ENCODE peak calls at places on chromosomes 1 and 21, in five cellular contexts. F is Caco-2, M is GM12878, I is left ventricle myocardium inferior, R is heart right ventricle. C is an unnamed sample. For H3K36me3, the result is how much of the 10 kb centered on the place peaks cover.

GRCh38 chr1:89834078-89834704 is 13.4 kb downstream of the LRRC8D start:
- DNase-seq in I (no peak), F (no peak), R (no peak), M (no peak), C (no peak)

GRCh38 chr1:109760581-109761226 is 3.0 kb downstream of the EPS8L3 start:
- DNase-seq in M (no peak), R (no peak), I (no peak), F (no peak), C (peak)

GRCh38 chr1:38083541-38083940 is 36.9 kb upstream of the POU3F1 start:
- DNase-seq in R (no peak), F (no peak), M (no peak), I (no peak), C (no peak)

GRCh38 chr1:42768172-42768571 is 1.1 kb downstream of the C1orf50 start:
- DNase-seq in F (no peak), I (no peak), M (no peak), R (no peak), C (no peak)

GRCh38 chr1:247895976-247896375 is 589 bp downstream of the OR2W3 start:
- DNase-seq in F (no peak), I (no peak), M (no peak), R (no peak), C (no peak)

GRCh38 chr1:183808296-183809027 is 3.5 kb downstream of the RGL1 start:
- DNase-seq in R (no peak), M (no peak), I (no peak), F (no peak), C (no peak)

GRCh38 chr21:42580793-42581201 is 67.1 kb downstream of the SLC37A1 start:
- DNase-seq in F (no peak), M (no peak), R (no peak), I (no peak), C (peak)

GRCh38 chr1:64471218-64471719 is 1.3 kb downstream of the CACHD1 start:
- DNase-seq in I (peak), M (no peak), R (peak), F (peak), C (peak)

GRCh38 chr1:51788938-51789337 is 89.6 kb downstream of the NRDC start:
- DNase-seq in F (no peak), R (no peak), M (no peak), I (no peak), C (no peak)

GRCh38 chr1:171879556-171879955 is 38.3 kb downstream of the DNM3 start:
- DNase-seq in R (no peak), F (no peak), I (no peak), M (no peak), C (no peak)

GRCh38 chr1:17355898-17356297 is 16.1 kb upstream of the PADI6 start:
- DNase-seq in F (no peak), I (no peak), M (no peak), R (no peak), C (no peak)

GRCh38 chr21:33078907-33079582 is 9.1 kb downstream of the OLIG1 start:
- DNase-seq in I (no peak), F (no peak), M (peak), R (no peak), C (peak)

GRCh38 chr21:42347601-42348327 is 3.0 kb downstream of the TFF2 start:
- DNase-seq in M (no peak), F (no peak), I (no peak), R (no peak), C (no peak)

GRCh38 chr1:22418852-22419480 is 32.7 kb upstream of the ZBTB40 start:
- DNase-seq in I (no peak), R (peak), F (no peak), M (peak), C (no peak)

GRCh38 chr1:119279441-119280415 is 88.9 kb upstream of the HAO2 start:
- DNase-seq in I (no peak), M (no peak), R (no peak), F (peak), C (no peak)

GRCh38 chr1:119275930-119276215 is 92.7 kb upstream of the HAO2 start:
- DNase-seq in F (no peak), R (no peak), M (no peak), I (no peak), C (no peak)

GRCh38 chr1:119275145-119275929 is 93.2 kb upstream of the HAO2 start:
- DNase-seq in I (no peak), R (peak), F (peak), M (no peak), C (no peak)

DNA sequence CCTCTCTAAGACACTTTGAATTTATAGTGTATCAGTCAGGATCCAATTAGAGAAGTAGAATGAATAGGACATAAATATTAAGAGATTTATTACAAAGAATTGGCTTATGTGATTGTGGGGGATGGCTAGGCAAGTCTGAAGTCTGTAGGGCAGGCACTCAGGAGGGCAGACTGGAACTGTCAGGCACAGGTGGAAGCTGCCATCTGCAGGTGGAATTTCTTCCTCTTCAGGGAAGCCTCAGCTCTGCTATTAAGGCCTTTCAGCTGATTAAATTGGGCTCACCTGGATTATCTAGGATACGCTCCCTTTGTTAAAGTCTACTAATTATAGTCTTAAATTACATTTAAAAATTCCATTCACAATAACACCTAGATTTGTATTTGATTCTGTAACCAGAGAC is 92.0 kb upstream of the HAO2 start:
- DNase-seq in M (no peak), F (peak), R (no peak), I (no peak), C (no peak)
- TF ChIP-seq CTCF in M (peak), F (peak), R (no peak), I (no peak), C (no peak)

GRCh38 chr21:29376556-29376955 is 77.8 kb downstream of the BACH1 start:
- DNase-seq in R (peak), I (no peak), F (peak), M (no peak), C (no peak)
- H3K36me3 ChIP-seq in R (under half), I (under half), F (under half), M (under half), C (under half)

GRCh38 chr1:170804419-170804818 is 130.9 kb upstream of the MROH9 start:
- DNase-seq in M (no peak), F (no peak), R (no peak), I (no peak), C (no peak)
- TF ChIP-seq CTCF in M (no peak), F (no peak), R (no peak), I (no peak), C (no peak)

GRCh38 chr1:26429741-26430140 is 2.4 kb upstream of the DHDDS start:
- DNase-seq in I (no peak), R (no peak), M (no peak), F (no peak), C (no peak)
- H3K36me3 ChIP-seq in I (under half), R (under half), M (under half), F (under half), C (under half)

GRCh38 chr1:88302843-88303486 is 381.1 kb upstream of the PKN2 start:
- DNase-seq in I (no peak), R (peak), M (no peak), F (peak), C (no peak)
- TF ChIP-seq CTCF in I (peak), R (peak), M (no peak), F (peak), C (peak)

GRCh38 chr1:161365207-161365606 is 2.5 kb downstream of the CFAP126 start:
- DNase-seq in I (no peak), M (no peak), F (no peak), R (no peak), C (no peak)
- H3K36me3 ChIP-seq in I (under half), M (under half), F (under half), R (under half), C (under half)

GRCh38 chr1:87786861-87787548 is 458.3 kb downstream of the LMO4 start:
- DNase-seq in F (peak), R (no peak), M (no peak), I (no peak), C (no peak)
- TF ChIP-seq CTCF in F (no peak), R (no peak), M (no peak), I (no peak), C (no peak)

DNA sequence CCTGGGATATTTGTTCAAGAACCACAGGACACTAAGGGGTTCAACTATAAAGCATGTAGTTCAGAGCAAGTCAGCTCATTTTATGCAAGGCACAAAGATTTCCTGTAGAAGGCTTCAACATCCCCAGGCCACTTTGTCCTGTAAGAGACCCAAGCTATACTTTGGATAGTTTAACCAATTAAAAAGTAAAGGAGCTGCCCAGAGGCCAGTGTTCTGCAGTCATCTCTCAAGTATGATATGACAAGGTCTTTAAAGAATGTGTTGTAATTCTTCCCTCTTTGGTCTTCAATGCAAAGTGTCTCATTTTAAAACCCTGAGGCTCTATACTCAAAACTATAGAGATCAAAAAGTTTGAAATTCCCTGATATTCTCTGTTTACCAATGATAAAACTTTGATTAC is 34.1 kb downstream of the KRTAP20-3 start:
- DNase-seq in M (no peak), R (no peak), F (no peak), I (no peak), C (no peak)
- H3K36me3 ChIP-seq in M (under half), R (under half), F (under half), I (under half), C (under half)

DNA sequence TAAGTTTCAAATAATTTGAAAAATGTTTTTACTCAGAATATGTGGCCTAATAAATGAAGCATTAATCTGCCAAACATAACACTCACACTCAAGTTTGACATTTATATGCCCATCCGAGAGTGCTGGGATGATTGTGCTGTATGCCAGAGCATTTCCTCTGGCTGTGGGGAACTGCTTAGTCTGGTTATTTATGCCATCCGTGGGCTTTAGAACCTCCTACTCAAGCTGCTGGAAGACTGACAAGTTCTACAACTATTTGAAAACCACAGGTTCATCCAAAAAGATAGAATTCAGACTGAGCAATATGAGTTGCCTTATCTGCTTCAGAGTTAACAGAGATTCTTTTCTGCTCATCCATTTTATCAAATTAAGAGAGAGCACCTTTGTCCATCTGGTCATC is 25.9 kb downstream of the PCNX2 start:
- DNase-seq in F (no peak), R (no peak), M (no peak), I (no peak), C (no peak)
- TF ChIP-seq CTCF in F (no peak), R (no peak), M (no peak), I (no peak), C (no peak)

DNA sequence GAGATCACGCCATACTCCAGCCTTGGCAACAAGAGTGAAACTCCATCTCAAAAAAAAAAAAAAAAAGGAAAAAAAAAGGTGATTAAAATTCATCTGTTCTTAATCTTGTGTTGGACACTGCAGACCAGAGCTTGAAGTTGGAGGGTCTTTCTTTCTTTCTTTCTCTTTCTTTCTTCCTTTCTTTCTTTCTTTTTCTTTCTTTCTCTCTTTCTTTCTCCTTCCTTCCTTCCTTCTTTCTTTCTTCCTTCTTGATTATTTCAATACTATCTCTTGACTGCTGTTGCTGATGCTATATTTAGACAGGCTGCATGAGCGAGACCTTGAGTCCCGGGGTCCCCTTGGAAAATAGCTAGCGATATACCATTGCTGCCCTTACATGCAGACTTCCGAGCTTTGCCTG is 107.4 kb upstream of the ADAR start:
- DNase-seq in M (no peak), I (no peak), F (no peak), R (no peak), C (no peak)
- H3K36me3 ChIP-seq in M (under half), I (under half), F (under half), R (under half), C (under half)

C was measured in kidney.